ENCODE peak calls at places on chromosomes 13 and 19, in four cellular contexts. N is GM12878, R is HepG2, J is Panc1. Q is an unnamed sample.

GRCh38 chr13:36774895-36775294 is 44.1 kb upstream of the RFXAP start:
- ATAC-seq in N (no peak), R (no peak), J (no peak), Q (no peak)

GRCh38 chr19:30423481-30423880 is 51.3 kb downstream of the ZNF536 start:
- ATAC-seq in N (no peak), R (no peak), J (no peak), Q (no peak)

GRCh38 chr19:14821958-14822357 is 13.0 kb downstream of the OR7A5 start:
- ATAC-seq in N (no peak), R (no peak), J (no peak), Q (no peak)

GRCh38 chr13:27170521-27171243 is 929 bp downstream of the USP12 start:
- ATAC-seq in N (peak; percentile 1), R (peak; percentile 38), J (peak; percentile 3), Q (no peak)

GRCh38 chr13:30608364-30608763 is 9.4 kb upstream of the USPL1 start:
- ATAC-seq in N (no peak), R (no peak), J (no peak), Q (no peak)

GRCh38 chr19:42024622-42025111 is 30.6 kb upstream of the ATP1A3 start:
- ATAC-seq in N (no peak), R (no peak), J (no peak), Q (peak; percentile 82)

GRCh38 chr13:57629821-57630235 is 1.7 kb upstream of the PCDH17 start:
- ATAC-seq in N (peak; percentile 60), R (no peak), J (no peak), Q (peak; percentile 79)

GRCh38 chr13:85974604-85975366 is 175.6 kb upstream of the SLITRK6 start:
- ATAC-seq in N (no peak), R (no peak), J (no peak), Q (no peak)

GRCh38 chr13:21018220-21018619 is 43.2 kb downstream of the LATS2 start:
- ATAC-seq in N (no peak), R (no peak), J (no peak), Q (no peak)

GRCh38 chr19:44149776-44150175 is 8.4 kb downstream of the ZNF234 start:
- ATAC-seq in N (no peak), R (no peak), J (no peak), Q (no peak)

GRCh38 chr19:42191855-42192254 is 25.6 kb downstream of the DEDD2 start:
- ATAC-seq in N (no peak), R (no peak), J (no peak), Q (no peak)

GRCh38 chr13:22964245-22964966 is 216.4 kb upstream of the SGCG start:
- ATAC-seq in N (peak; percentile 8), R (no peak), J (peak; percentile 40), Q (no peak)

GRCh38 chr13:50348402-50348801 is 333.2 kb downstream of the KCNRG start:
- ATAC-seq in N (no peak), R (no peak), J (no peak), Q (no peak)

GRCh38 chr19:21434967-21435544 is 38.1 kb downstream of the ZNF493 start:
- ATAC-seq in N (no peak), R (no peak), J (no peak), Q (no peak)

GRCh38 chr13:84037937-84038464 is 155.7 kb upstream of the SLITRK1 start:
- ATAC-seq in N (no peak), R (no peak), J (no peak), Q (no peak)

GRCh38 chr19:55212447-55212846 is 3.1 kb upstream of the PTPRH start:
- ATAC-seq in N (peak; percentile 95), R (peak; percentile 42), J (no peak), Q (no peak)

GRCh38 chr13:113528101-113528797 is 37.7 kb upstream of the DCUN1D2 start:
- ATAC-seq in N (no peak), R (no peak), J (no peak), Q (no peak)

GRCh38 chr19:1521636-1522035 is 2.2 kb upstream of the PLK5 start:
- ATAC-seq in N (no peak), R (peak; percentile 23), J (peak; percentile 36), Q (no peak)

GRCh38 chr19:38869160-38869835 is 8.8 kb downstream of the RINL start:
- ATAC-seq in N (peak; percentile 52), R (no peak), J (no peak), Q (no peak)

GRCh38 chr19:45569619-45570421 is 14.8 kb downstream of the OPA3 start:
- ATAC-seq in N (peak; percentile 97), R (peak; percentile 89), J (peak; percentile 82), Q (peak; percentile 51)

GRCh38 chr19:37583340-37583739 is 11.3 kb downstream of the ZNF571 start:
- ATAC-seq in N (no peak), R (no peak), J (no peak), Q (no peak)

DNA sequence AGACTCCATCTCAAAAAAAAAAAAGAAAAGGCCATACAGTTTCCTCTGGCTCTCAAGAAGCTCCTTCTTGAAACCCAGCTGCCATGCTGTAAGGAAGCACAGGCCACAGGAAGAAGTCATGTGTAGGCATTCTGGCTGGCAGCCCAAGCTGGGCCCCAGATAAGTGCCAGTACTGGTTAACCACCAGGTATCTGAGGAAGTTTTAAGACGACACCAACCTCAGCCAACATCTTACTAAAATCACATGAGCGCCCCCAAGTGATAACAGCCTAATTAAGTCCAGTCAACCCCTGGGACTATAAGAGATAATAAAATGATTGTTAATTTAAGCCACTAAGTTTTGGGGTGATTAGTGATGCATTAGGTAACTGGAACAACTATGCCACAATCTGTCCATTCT is 27.4 kb upstream of the AKT2 start:
- ATAC-seq in N (no peak), R (no peak), J (no peak), Q (no peak)
- TF ChIP-seq CTCF in N (no peak), R (no peak), J (no peak), Q (no peak)

GRCh38 chr19:18772620-18773587 is 18.2 kb downstream of the COMP start:
- ATAC-seq in N (no peak), R (no peak), J (peak; percentile 5), Q (no peak)
- TF ChIP-seq POLR2AphosphoS5 in N (no peak), R (no peak), J (no peak), Q (no peak)

GRCh38 chr13:42011601-42012401 is 36.6 kb upstream of the DGKH start:
- ATAC-seq in N (peak; percentile 40), R (peak; percentile 92), J (no peak), Q (peak; percentile 10)
- H3K4me3 ChIP-seq in N (no peak overlapping the region), R (peak overlapping the region; percentile 48), J (no peak overlapping the region), Q (no peak overlapping the region)

DNA sequence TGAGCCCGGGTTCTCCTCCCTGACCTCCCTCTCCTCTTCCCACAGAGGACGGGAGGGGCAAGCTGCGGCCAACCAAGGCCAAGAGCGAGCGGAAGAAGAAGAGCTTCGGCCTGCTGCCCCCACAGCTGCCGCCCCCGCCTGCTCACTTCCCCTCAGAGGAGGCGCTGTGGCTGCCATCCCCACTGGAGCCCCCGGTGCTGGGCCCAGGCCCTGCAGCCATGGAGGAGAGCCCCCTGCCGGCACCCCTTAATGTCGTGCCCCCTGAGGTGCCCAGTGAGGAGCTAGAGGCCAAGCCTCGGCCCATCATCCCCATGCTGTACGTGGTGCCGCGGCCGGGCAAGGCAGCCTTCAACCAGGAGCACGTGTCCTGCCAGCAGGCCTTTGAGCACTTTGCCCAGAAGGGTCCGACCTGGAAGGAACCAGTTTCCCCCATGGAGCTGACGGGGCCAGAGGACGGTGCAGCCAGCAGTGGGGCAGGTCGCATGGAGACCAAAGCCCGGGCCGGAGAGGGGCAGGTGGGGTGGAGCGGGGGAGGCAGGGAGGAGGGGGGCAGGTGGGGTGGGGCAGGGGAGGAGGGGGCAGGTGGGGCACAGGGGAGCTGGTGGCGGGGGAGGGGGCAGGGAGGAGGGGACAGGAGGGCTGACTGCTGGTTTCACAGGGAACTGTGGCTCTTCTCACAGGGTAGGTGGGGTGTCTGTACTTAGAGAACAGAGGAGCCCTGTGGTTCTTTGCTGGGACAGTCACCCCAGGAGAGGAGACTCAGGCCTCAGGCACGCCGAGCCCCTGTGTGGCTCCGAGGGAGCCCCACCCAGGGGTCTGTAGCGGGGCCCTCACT is 162.3 kb downstream of the KDM4B start:
- ATAC-seq in N (peak; percentile 73), R (no peak), J (no peak), Q (no peak)
- TF ChIP-seq CTCF in N (peak; percentile 40), R (no peak), J (no peak), Q (no peak)

GRCh38 chr19:46863818-46864629 is 3.2 kb downstream of the ARHGAP35 start:
- ATAC-seq in N (no peak), R (peak; percentile 15), J (no peak), Q (no peak)
- TF ChIP-seq POLR2AphosphoS5 in N (no peak), R (peak; percentile 18), J (no peak), Q (peak; percentile 37)

Q was measured in gastroesophageal sphincter.